ENCODE peak calls at places on chromosomes 13 and 19, in five cellular contexts. J is fibroblast of lung, C is thoracic aorta, H is pancreas, F is GM23248. N is an unnamed sample.
A peak's percentile ranks its signal among the peaks of the same experiment; 100 is the strongest.

GRCh38 chr19:46890423-46891170 is 29.8 kb downstream of the ARHGAP35 start:
- DNase-seq in J (peak; percentile 87), C (no peak), H (no peak), F (peak; percentile 96), N (no peak)

GRCh38 chr13:28536371-28536770 is 41.4 kb upstream of the FLT1 start:
- DNase-seq in J (no peak), C (no peak), H (no peak), F (no peak), N (no peak)

GRCh38 chr13:75507027-75508001 is 25.3 kb upstream of the TBC1D4 start:
- DNase-seq in J (no peak), C (no peak), H (peak; percentile 23), F (no peak), N (no peak)

GRCh38 chr13:21747456-21747855 is 76.6 kb downstream of the FGF9 start:
- DNase-seq in J (no peak), C (no peak), H (no peak), F (no peak), N (no peak)

GRCh38 chr13:42532561-42533335 is 41.2 kb upstream of the TNFSF11 start:
- DNase-seq in J (peak; percentile 33), C (no peak), H (no peak), F (no peak), N (no peak)

GRCh38 chr13:30810261-30810701 is 74.9 kb downstream of the ALOX5AP start:
- DNase-seq in J (no peak), C (no peak), H (peak; percentile 60), F (no peak), N (no peak)

GRCh38 chr19:1875646-1876493 is 9.4 kb downstream of the ABHD17A start:
- DNase-seq in J (peak; percentile 86), C (peak; percentile 74), H (peak; percentile 90), F (peak; percentile 98), N (peak; percentile 99)

GRCh38 chr13:27005556-27005955 is 166.1 kb downstream of the USP12 start:
- DNase-seq in J (no peak), C (no peak), H (no peak), F (no peak), N (no peak)

GRCh38 chr19:435707-436412 is 25.0 kb downstream of the SHC2 start:
- DNase-seq in J (no peak), C (no peak), H (no peak), F (no peak), N (peak; percentile 76)

GRCh38 chr13:77836423-77836822 is 82.2 kb downstream of the EDNRB start:
- DNase-seq in J (peak; percentile 78), C (no peak), H (no peak), F (no peak), N (no peak)

GRCh38 chr13:23856008-23856750 is 33.0 kb downstream of the MIPEP start:
- DNase-seq in J (no peak), C (no peak), H (no peak), F (no peak), N (no peak)

GRCh38 chr19:15279326-15279904 is 47.2 kb upstream of the EPHX3 start:
- DNase-seq in J (no peak), C (no peak), H (no peak), F (no peak), N (no peak)

GRCh38 chr19:17865364-17866311 is 5.9 kb downstream of the RPL18A start:
- DNase-seq in J (no peak), C (no peak), H (no peak), F (peak; percentile 36), N (no peak)

GRCh38 chr13:112012004-112012704 is 54.8 kb upstream of the SOX1 start:
- DNase-seq in J (no peak), C (no peak), H (no peak), F (no peak), N (peak; percentile 62)

GRCh38 chr13:49190901-49191300 is 29.2 kb upstream of the MLNR start:
- DNase-seq in J (no peak), C (no peak), H (no peak), F (no peak), N (no peak)

GRCh38 chr13:95533545-95534135 is 18.9 kb upstream of the CLDN10 start:
- DNase-seq in J (no peak), C (no peak), H (no peak), F (no peak), N (no peak)

GRCh38 chr19:35513975-35514809 is 743 bp upstream of the DMKN start:
- DNase-seq in J (no peak), C (no peak), H (no peak), F (peak; percentile 86), N (no peak)

GRCh38 chr19:4067396-4068057 is 828 bp upstream of the ZBTB7A start:
- DNase-seq in J (no peak), C (no peak), H (peak; percentile 67), F (peak; percentile 36), N (peak; percentile 87)

GRCh38 chr19:4066176-4066606 is 508 bp downstream of the ZBTB7A start:
- DNase-seq in J (no peak), C (no peak), H (peak; percentile 82), F (no peak), N (peak; percentile 87)

GRCh38 chr19:4066682-4067395 is at the start of gene ZBTB7A:
- DNase-seq in J (peak; percentile 76), C (peak; percentile 80), H (peak; percentile 87), F (peak; percentile 85), N (peak; percentile 87)

GRCh38 chr19:4069331-4069959 is 2.7 kb upstream of the ZBTB7A start:
- DNase-seq in J (no peak), C (no peak), H (no peak), F (no peak), N (no peak)

DNA sequence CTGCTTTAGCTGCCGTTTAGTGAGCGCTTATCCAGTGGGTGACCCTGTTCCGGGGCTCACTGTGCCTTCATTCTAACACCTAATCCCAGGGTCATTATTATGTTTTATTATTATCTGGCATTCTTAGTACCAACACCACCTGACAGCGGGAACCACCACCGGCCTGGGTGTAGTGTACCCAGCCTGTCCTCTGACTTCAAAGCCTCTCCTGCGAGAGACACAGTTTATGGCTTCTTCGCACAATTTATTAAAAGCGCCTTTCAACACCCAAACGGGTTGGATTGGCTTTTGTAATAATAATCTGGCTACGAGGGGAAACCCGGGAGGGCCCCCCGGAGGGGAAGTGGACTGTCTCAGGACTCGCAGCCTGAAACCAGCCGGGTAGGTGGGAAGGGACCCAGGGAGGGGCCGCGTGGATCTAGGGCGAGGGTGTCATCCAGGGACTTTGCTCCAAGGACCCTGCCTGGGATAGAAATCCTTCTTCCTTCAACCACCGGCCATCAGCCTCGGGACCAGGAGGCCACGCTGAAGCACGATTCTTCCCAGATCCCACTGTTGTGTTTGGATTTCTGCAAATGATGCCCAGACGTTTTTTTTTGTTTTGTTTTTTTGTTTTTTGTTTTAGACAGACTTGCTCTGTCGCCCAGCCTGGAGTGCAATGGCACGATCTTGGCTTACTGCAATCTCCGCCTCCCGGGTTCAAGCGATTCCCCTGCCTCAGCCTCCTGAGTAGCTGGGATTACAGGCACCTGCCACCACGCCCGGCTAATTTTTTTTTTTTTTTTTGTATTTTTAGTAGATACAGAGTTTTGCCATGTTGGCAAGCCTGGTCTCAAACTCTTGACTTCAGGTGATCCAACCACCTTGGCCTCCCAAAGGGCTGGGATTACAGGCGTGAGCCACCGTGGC is 1.6 kb upstream of the ZBTB7A start:
- DNase-seq in J (no peak), C (no peak), H (no peak), F (peak; percentile 31), N (no peak)
- H3K27ac ChIP-seq in J (no peak overlapping the region), C (peak overlapping the region; percentile 79), H (peak overlapping the region; percentile 95), F (no peak overlapping the region), N (peak overlapping the region; percentile 96)

GRCh38 chr19:37165635-37166034 is 6.9 kb downstream of the ZNF585A start:
- DNase-seq in J (no peak), C (no peak), H (no peak), F (no peak), N (no peak)
- H3K36me3 ChIP-seq in J (no peaks in the 10 kb centered on the region), C (peaks cover 62% of the 10 kb centered on the region), H (no peaks in the 10 kb centered on the region), F (peaks cover 69% of the 10 kb centered on the region), N (peaks cover 2% of the 10 kb centered on the region)

DNA sequence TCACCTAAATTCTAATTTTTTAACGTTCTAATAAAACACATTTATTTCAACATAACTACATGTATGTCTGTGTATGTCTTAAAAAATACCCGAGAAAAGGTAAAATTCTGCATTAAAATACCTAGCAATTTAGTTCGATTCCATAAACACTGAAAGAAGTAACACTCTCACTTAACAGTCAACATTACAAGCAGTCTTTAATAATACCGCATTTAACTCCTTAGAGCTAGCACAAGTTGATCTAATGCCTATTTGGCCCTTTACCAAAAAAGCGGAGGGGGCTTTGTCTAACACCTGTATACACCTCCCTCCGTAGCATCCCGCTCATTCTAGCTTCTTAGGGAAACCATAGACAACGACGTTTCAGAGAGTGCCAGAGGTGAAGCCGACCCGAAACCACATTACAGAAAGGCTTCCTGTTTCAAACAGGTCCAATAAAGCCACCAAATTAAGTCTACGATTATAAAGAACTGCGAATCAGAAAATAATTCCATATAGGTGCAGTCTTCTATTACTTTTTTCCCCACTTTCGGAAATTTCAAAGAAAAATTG is 1.2 kb downstream of the SPART start:
- DNase-seq in J (no peak), C (no peak), H (no peak), F (no peak), N (no peak)
- H3K27ac ChIP-seq in J (peak overlapping the region; percentile 100), C (peak overlapping the region; percentile 98), H (peak overlapping the region; percentile 94), F (peak overlapping the region; percentile 100), N (peak overlapping the region; percentile 99)

GRCh38 chr19:43735013-43735412 is 19.1 kb downstream of the IRGC start:
- DNase-seq in J (no peak), C (no peak), H (no peak), F (no peak), N (no peak)
- H3K36me3 ChIP-seq in J (peaks cover 37% of the 10 kb centered on the region), C (peaks cover 71% of the 10 kb centered on the region), H (peaks cover 15% of the 10 kb centered on the region), F (peaks cover 35% of the 10 kb centered on the region), N (no peaks in the 10 kb centered on the region)

GRCh38 chr19:3389876-3390361 is 23.5 kb downstream of the NFIC start:
- DNase-seq in J (peak; percentile 70), C (no peak), H (peak; percentile 77), F (peak; percentile 48), N (no peak)

GRCh38 chr19:3392480-3392879 is 26.1 kb downstream of the NFIC start:
- DNase-seq in J (no peak), C (no peak), H (no peak), F (no peak), N (no peak)

GRCh38 chr19:3386447-3387234 is 20.3 kb downstream of the NFIC start:
- DNase-seq in J (no peak), C (no peak), H (peak; percentile 65), F (no peak), N (no peak)

GRCh38 chr19:3387645-3388589 is 21.5 kb downstream of the NFIC start:
- DNase-seq in J (peak; percentile 85), C (no peak), H (peak; percentile 98), F (peak; percentile 74), N (peak; percentile 89)

DNA sequence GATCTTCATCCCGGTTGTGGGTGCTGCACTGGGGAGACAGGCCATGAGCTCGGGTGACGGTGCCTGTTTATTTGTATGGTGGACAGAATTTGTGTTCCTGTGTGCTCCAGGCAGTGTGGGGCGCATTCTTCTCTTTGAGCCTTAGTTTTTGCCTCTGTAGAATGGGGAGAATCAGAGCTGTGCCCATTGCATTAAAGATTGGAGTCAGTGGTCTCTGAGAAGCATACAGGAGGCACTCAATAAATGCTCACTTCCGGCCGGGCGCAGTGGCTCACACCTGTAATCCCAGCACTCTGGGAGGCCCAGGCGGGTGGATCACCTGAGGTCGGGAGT is 23.0 kb downstream of the NFIC start:
- DNase-seq in J (no peak), C (no peak), H (no peak), F (no peak), N (no peak)
- H3K27ac ChIP-seq in J (no peak overlapping the region), C (peak overlapping the region; percentile 44), H (peak overlapping the region; percentile 85), F (peak overlapping the region; percentile 37), N (peak overlapping the region; percentile 61)